ENCODE peak calls at places on chromosomes 5 and 9, in eight cellular contexts. One of them, this sample, is unnamed.

GRCh38 chr5:117054808-117055398 is 480.3 kb upstream of the SEMA6A start:
- DNase-seq in AG08395: no peak
- DNase-seq in nucleus accumbens: no peak
- DNase-seq in frontal cortex: no peak
- DNase-seq in NCI-H1105: peak; percentile 65
- DNase-seq in EL: no peak
- DNase-seq in CD8-positive, alpha-beta T cell: no peak
- DNase-seq in PC-3: no peak
- DNase-seq in this sample: no peak

GRCh38 chr9:75892168-75892901 is 1.9 kb downstream of the PCSK5 start:
- DNase-seq in AG08395: no peak
- DNase-seq in nucleus accumbens: no peak
- DNase-seq in frontal cortex: peak; percentile 29
- DNase-seq in NCI-H1105: peak; percentile 17
- DNase-seq in EL: no peak
- DNase-seq in CD8-positive, alpha-beta T cell: no peak
- DNase-seq in PC-3: no peak
- DNase-seq in this sample: peak; percentile 73

GRCh38 chr5:139232161-139232724 is 34.1 kb upstream of the SIL1 start:
- DNase-seq in AG08395: no peak
- DNase-seq in nucleus accumbens: no peak
- DNase-seq in frontal cortex: no peak
- DNase-seq in NCI-H1105: no peak
- DNase-seq in EL: no peak
- DNase-seq in CD8-positive, alpha-beta T cell: no peak
- DNase-seq in PC-3: no peak
- DNase-seq in this sample: no peak

GRCh38 chr9:13863112-13863511 is 450.8 kb downstream of the NFIB start:
- DNase-seq in AG08395: no peak
- DNase-seq in nucleus accumbens: no peak
- DNase-seq in frontal cortex: peak; percentile 6
- DNase-seq in NCI-H1105: no peak
- DNase-seq in EL: no peak
- DNase-seq in CD8-positive, alpha-beta T cell: no peak
- DNase-seq in PC-3: no peak
- DNase-seq in this sample: no peak

GRCh38 chr9:792331-793260 is 48.9 kb upstream of the DMRT1 start:
- DNase-seq in AG08395: no peak
- DNase-seq in nucleus accumbens: no peak
- DNase-seq in frontal cortex: no peak
- DNase-seq in NCI-H1105: no peak
- DNase-seq in EL: no peak
- DNase-seq in CD8-positive, alpha-beta T cell: no peak
- DNase-seq in PC-3: no peak
- DNase-seq in this sample: no peak

GRCh38 chr5:96279796-96280542 is 153.1 kb downstream of the PCSK1 start:
- DNase-seq in AG08395: peak; percentile 32
- DNase-seq in nucleus accumbens: no peak
- DNase-seq in frontal cortex: no peak
- DNase-seq in NCI-H1105: no peak
- DNase-seq in EL: peak; percentile 46
- DNase-seq in CD8-positive, alpha-beta T cell: no peak
- DNase-seq in PC-3: peak; percentile 83
- DNase-seq in this sample: peak; percentile 37

GRCh38 chr5:90571147-90571773 is 12.7 kb downstream of the ADGRV1 start:
- DNase-seq in AG08395: no peak
- DNase-seq in nucleus accumbens: no peak
- DNase-seq in frontal cortex: no peak
- DNase-seq in NCI-H1105: no peak
- DNase-seq in EL: no peak
- DNase-seq in CD8-positive, alpha-beta T cell: no peak
- DNase-seq in PC-3: peak; percentile 86
- DNase-seq in this sample: no peak

GRCh38 chr5:7202846-7203245 is 193.1 kb upstream of the ADCY2 start:
- DNase-seq in AG08395: no peak
- DNase-seq in nucleus accumbens: no peak
- DNase-seq in frontal cortex: no peak
- DNase-seq in NCI-H1105: no peak
- DNase-seq in EL: no peak
- DNase-seq in CD8-positive, alpha-beta T cell: no peak
- DNase-seq in PC-3: no peak
- DNase-seq in this sample: no peak

GRCh38 chr5:139027150-139027549 is 152.0 kb upstream of the LRRTM2 start:
- DNase-seq in AG08395: no peak
- DNase-seq in nucleus accumbens: no peak
- DNase-seq in frontal cortex: no peak
- DNase-seq in NCI-H1105: no peak
- DNase-seq in EL: no peak
- DNase-seq in CD8-positive, alpha-beta T cell: no peak
- DNase-seq in PC-3: no peak
- DNase-seq in this sample: no peak